ENCODE peak calls at places on chromosome 18, in four cellular contexts. Y is cardiac fibroblast, J is upper lobe of right lung, H is GM10248. D is an unnamed sample.

GRCh38 chr18:10197097-10197496 is 257.3 kb upstream of the APCDD1 start:
- DNase-seq in Y (peak; percentile 3), J (peak; percentile 67), H (no peak), D (no peak)

GRCh38 chr18:63725682-63726480 is 23.1 kb downstream of the SERPINB11 start:
- DNase-seq in H (no peak), J (no peak), Y (no peak), D (no peak)

GRCh38 chr18:59662008-59662701 is 35.1 kb downstream of the CCBE1 start:
- DNase-seq in J (no peak), Y (peak; percentile 41), H (no peak), D (no peak)

GRCh38 chr18:63273170-63273925 is 46.2 kb downstream of the BCL2 start:
- DNase-seq in H (no peak), Y (no peak), J (no peak), D (no peak)

GRCh38 chr18:23556145-23556780 is 30.0 kb downstream of the NPC1 start:
- DNase-seq in H (no peak), Y (no peak), J (no peak), D (no peak)

GRCh38 chr18:44626807-44627206 is 53.9 kb upstream of the SETBP1 start:
- DNase-seq in J (no peak), Y (peak; percentile 37), H (no peak), D (no peak)

GRCh38 chr18:35355140-35355618 is 11.0 kb upstream of the ZNF24 start:
- DNase-seq in J (peak; percentile 67), H (peak; percentile 57), Y (peak; percentile 88), D (peak; percentile 86)

GRCh38 chr18:78685980-78686530 is 293.6 kb upstream of the SALL3 start:
- DNase-seq in Y (no peak), J (no peak), H (no peak), D (no peak)

GRCh38 chr18:24785019-24785418 is 324.6 kb downstream of the HRH4 start:
- DNase-seq in H (no peak), J (no peak), Y (no peak), D (no peak)

GRCh38 chr18:24138884-24139616 is at the start of gene CABYR:
- DNase-seq in J (peak; percentile 80), H (peak; percentile 77), Y (peak; percentile 82), D (peak; percentile 93)

GRCh38 chr18:42854558-42854957 is 260.9 kb downstream of the RIT2 start:
- DNase-seq in Y (no peak), J (no peak), H (no peak), D (no peak)

GRCh38 chr18:63152096-63152495 is 167.5 kb downstream of the BCL2 start:
- DNase-seq in J (no peak), Y (no peak), H (no peak), D (no peak)

GRCh38 chr18:73752546-73752945 is 395.1 kb downstream of the FBXO15 start:
- DNase-seq in J (no peak), H (no peak), Y (peak; percentile 82), D (no peak)

GRCh38 chr18:64037812-64038414 is 68.0 kb downstream of the SERPINB8 start:
- DNase-seq in Y (peak; percentile 42), J (no peak), H (peak; percentile 38), D (no peak)

GRCh38 chr18:31041346-31042067 is 1.0 kb downstream of the DSC3 start:
- DNase-seq in H (peak; percentile 23), Y (peak; percentile 31), J (peak; percentile 52), D (no peak)

GRCh38 chr18:22106536-22107292 is 62.7 kb upstream of the GATA6 start:
- DNase-seq in J (no peak), Y (no peak), H (no peak), D (no peak)

GRCh38 chr18:62869327-62869726 is 154.0 kb downstream of the PHLPP1 start:
- DNase-seq in H (no peak), Y (no peak), J (no peak), D (no peak)

GRCh38 chr18:24368749-24369148 is 28.9 kb downstream of the OSBPL1A start:
- DNase-seq in H (no peak), J (no peak), Y (peak; percentile 17), D (peak; percentile 44)

GRCh38 chr18:51446571-51447210 is 249.2 kb upstream of the MEX3C start:
- DNase-seq in Y (no peak), J (no peak), H (no peak), D (no peak)

GRCh38 chr18:55453186-55453585 is 134.8 kb downstream of the TCF4 start:
- DNase-seq in Y (no peak), J (no peak), H (no peak), D (no peak)

GRCh38 chr18:67875936-67876335 is 359.4 kb upstream of the DSEL start:
- DNase-seq in J (no peak), Y (peak; percentile 24), H (no peak), D (no peak)

GRCh38 chr18:24170389-24170788 is 31.5 kb downstream of the CABYR start:
- DNase-seq in J (no peak), H (no peak), Y (no peak), D (no peak)

GRCh38 chr18:27315001-27315400 is 129.9 kb upstream of the CHST9 start:
- DNase-seq in Y (peak; percentile 13), J (no peak), H (no peak), D (no peak)

GRCh38 chr18:28281400-28281799 is 104.5 kb upstream of the CDH2 start:
- DNase-seq in H (no peak), Y (no peak), J (no peak), D (no peak)

GRCh38 chr18:22346968-22347611 is 70.6 kb downstream of the CTAGE1 start:
- DNase-seq in H (no peak), Y (peak; percentile 53), J (peak; percentile 84), D (no peak)

GRCh38 chr18:72201032-72201431 is 343.1 kb downstream of the CBLN2 start:
- DNase-seq in J (no peak), Y (no peak), H (no peak), D (no peak)

GRCh38 chr18:46062781-46063180 is 9.3 kb downstream of the PSTPIP2 start:
- DNase-seq in J (no peak), H (no peak), Y (no peak), D (peak; percentile 68)

GRCh38 chr18:62279561-62279960 is 45.5 kb upstream of the TNFRSF11A start:
- DNase-seq in H (no peak), Y (no peak), J (no peak), D (no peak)

GRCh38 chr18:3472681-3473544 is 22.9 kb downstream of the TGIF1 start:
- DNase-seq in H (peak; percentile 22), Y (no peak), J (no peak), D (no peak)

GRCh38 chr18:55142413-55142812 is 183.2 kb upstream of the CCDC68 start:
- DNase-seq in Y (no peak), J (no peak), H (no peak), D (no peak)

GRCh38 chr18:44733069-44733753 is 52.5 kb downstream of the SETBP1 start:
- DNase-seq in J (no peak), H (no peak), Y (peak; percentile 86), D (no peak)

GRCh38 chr18:28855524-28855923 is 678.6 kb upstream of the CDH2 start:
- DNase-seq in J (no peak), H (no peak), Y (peak; percentile 85), D (no peak)

GRCh38 chr18:63090334-63090733 is 229.2 kb downstream of the BCL2 start:
- DNase-seq in Y (no peak), H (no peak), J (no peak), D (no peak)

GRCh38 chr18:24515721-24516120 is 55.3 kb downstream of the HRH4 start:
- DNase-seq in H (no peak), J (no peak), Y (no peak), D (no peak)

GRCh38 chr18:2857491-2858063 is 10.8 kb downstream of the EMILIN2 start:
- DNase-seq in H (no peak), Y (peak; percentile 91), J (peak; percentile 92), D (peak; percentile 64)

GRCh38 chr18:41096504-41096903 is 858.5 kb upstream of the PIK3C3 start:
- DNase-seq in Y (peak; percentile 73), J (no peak), H (no peak), D (no peak)

GRCh38 chr18:41099451-41099850 is 855.6 kb upstream of the PIK3C3 start:
- DNase-seq in Y (no peak), H (no peak), J (no peak), D (no peak)
- TF ChIP-seq CTCF in Y (no peak), H (no peak), J (no peak), D (no peak)

DNA sequence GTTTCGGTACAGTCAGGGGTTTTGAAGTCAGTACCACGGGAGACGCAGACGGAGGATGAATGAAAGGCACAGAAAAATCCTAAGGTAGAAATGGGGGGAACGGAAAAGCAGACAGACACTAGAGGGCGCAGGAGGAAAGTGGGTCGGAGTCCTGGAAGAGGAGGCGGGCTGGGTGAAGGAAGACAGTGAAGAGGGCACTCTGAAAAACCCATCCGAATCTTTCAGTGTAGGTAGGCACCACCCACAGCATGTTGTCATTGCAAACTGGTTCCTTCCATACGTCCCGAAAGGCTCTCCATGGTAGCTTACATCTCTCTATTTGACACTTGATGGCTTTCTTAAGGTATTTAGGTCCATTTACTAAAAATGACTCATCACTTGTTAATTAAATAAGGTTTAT is 18.5 kb upstream of the ZNF236 start:
- DNase-seq in J (no peak), Y (peak; percentile 68), H (peak; percentile 71), D (no peak)
- TF ChIP-seq CTCF in J (peak; percentile 79), Y (peak; percentile 82), H (peak; percentile 88), D (peak; percentile 84)

GRCh38 chr18:34158881-34159690 is 65.6 kb downstream of the NOL4 start:
- DNase-seq in Y (peak; percentile 2), H (peak; percentile 22), J (peak; percentile 64), D (peak; percentile 86)
- TF ChIP-seq CTCF in Y (no peak), H (peak; percentile 24), J (no peak), D (peak; percentile 54)

DNA sequence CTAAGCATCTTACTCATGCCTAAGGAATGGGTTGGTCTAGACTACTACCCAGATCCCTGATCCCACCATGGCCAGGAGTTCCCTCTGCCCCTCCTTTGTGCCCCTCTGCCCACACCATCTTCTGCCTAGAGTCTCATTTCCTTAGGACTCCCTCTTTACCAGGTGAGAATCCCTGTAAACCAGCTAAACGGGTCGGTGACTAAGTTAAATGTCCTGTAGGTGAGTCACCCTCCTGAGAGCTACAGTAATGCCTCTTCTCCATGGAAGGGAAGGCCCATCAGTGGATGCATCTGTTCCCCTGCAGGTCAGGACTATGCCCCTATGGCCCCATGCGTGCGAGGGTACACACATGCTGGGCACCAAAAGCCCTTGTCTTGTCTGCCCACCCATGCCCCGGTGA is 25.4 kb downstream of the PTGR3 start:
- DNase-seq in H (no peak), Y (no peak), J (no peak), D (no peak)
- TF ChIP-seq CTCF in H (no peak), Y (no peak), J (no peak), D (no peak)

DNA sequence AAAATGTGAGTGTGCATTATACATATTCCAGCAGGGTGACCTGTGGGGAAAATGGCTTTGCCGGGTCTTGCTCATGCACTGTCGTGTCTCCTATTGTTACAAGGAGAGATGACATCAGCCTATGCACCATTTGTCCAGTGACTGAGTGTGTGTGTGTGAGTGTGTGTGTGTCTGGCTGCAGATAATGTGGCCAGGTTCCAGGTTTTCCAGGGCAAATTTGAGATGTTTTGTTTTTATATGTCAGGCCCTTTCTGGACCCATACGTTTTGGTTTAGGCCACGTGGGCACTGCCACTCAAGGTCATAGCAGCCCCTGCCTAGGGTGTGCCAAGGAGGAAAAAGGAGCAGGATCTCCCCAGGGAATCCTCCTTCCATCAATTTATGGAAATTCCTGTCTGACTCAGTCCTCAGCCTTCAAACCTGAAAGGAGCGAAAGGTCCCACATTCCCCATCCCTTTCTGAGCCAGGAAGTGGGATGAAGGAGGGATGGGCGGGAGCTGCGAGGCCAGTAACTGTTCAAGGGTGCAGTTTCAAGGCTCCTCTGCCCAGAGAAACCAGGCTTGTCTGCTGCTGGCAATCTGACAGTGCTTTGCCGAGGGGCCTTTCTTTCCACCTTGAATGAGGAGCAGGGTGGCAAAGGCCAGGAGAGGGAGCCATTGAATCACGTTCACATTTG is 93.0 kb upstream of the SMAD2 start:
- DNase-seq in J (peak; percentile 44), H (no peak), Y (peak; percentile 85), D (no peak)
- TF ChIP-seq CTCF in J (peak; percentile 33), H (peak; percentile 17), Y (peak; percentile 52), D (peak; percentile 59)